ENCODE peak calls at places on chromosomes 11 and 22, in four cellular contexts. R, S, N and V are unnamed samples.

GRCh38 chr11:77842451-77843121 is 21.6 kb downstream of the AAMDC start:
- DNase-seq in R (no peak), S (no peak), N (no peak), V (peak)

GRCh38 chr11:19460718-19461405 is 220.1 kb upstream of the E2F8 start:
- DNase-seq in R (no peak), S (no peak), N (no peak), V (no peak)

GRCh38 chr11:2707736-2708135 is 7.9 kb upstream of the KCNQ1OT1 start:
- DNase-seq in R (no peak), S (no peak), N (no peak), V (no peak)

GRCh38 chr22:43921361-43921760 is 2.2 kb upstream of the PNPLA3 start:
- DNase-seq in R (peak), S (no peak), N (no peak), V (peak)

GRCh38 chr11:34928268-34928959 is 12.0 kb downstream of the PDHX start:
- DNase-seq in R (no peak), S (no peak), N (no peak), V (no peak)

GRCh38 chr11:124297921-124298320 is 15.8 kb downstream of the OR8D1 start:
- DNase-seq in R (no peak), S (no peak), N (no peak), V (no peak)

GRCh38 chr11:110355011-110355744 is 58.8 kb upstream of the RDX start:
- DNase-seq in R (no peak), S (peak), N (no peak), V (no peak)

GRCh38 chr11:100354736-100355135 is 332.4 kb upstream of the ARHGAP42 start:
- DNase-seq in R (no peak), S (no peak), N (no peak), V (no peak)

GRCh38 chr22:50041361-50042065 is 16.6 kb downstream of the TTLL8 start:
- DNase-seq in R (no peak), S (no peak), N (no peak), V (no peak)

GRCh38 chr11:111528557-111528956 is 12.0 kb upstream of the LAYN start:
- DNase-seq in R (no peak), S (no peak), N (peak), V (no peak)

GRCh38 chr22:28017859-28018258 is 98.8 kb upstream of the PITPNB start:
- DNase-seq in R (no peak), S (no peak), N (no peak), V (no peak)

GRCh38 chr22:41917906-41918791 is 3.3 kb upstream of the SHISA8 start:
- DNase-seq in R (no peak), S (no peak), N (peak), V (peak)

GRCh38 chr11:27217948-27218410 is 145.0 kb downstream of the CCDC34 start:
- DNase-seq in R (no peak), S (no peak), N (no peak), V (no peak)

GRCh38 chr22:49951986-49952896 is 8.3 kb upstream of the PIM3 start:
- DNase-seq in R (no peak), S (no peak), N (no peak), V (no peak)

GRCh38 chr11:95611827-95612226 is 177.8 kb downstream of the FAM76B start:
- DNase-seq in R (no peak), S (no peak), N (no peak), V (no peak)

GRCh38 chr22:29936186-29936585 is 53.2 kb downstream of the MTMR3 start:
- DNase-seq in R (no peak), S (no peak), N (no peak), V (no peak)

GRCh38 chr22:47304191-47304831 is 541.9 kb downstream of the TBC1D22A start:
- DNase-seq in R (no peak), S (no peak), N (no peak), V (no peak)